ENCODE peak calls at places on chromosomes 7 and 10, in six cellular contexts. A, R, O, Q, S and J are unnamed samples.
A peak's percentile ranks its signal among the peaks of the same experiment; 100 is the strongest.

GRCh38 chr7:2637505-2638223 is 5.9 kb downstream of the TTYH3 start:
- DNase-seq in R (no peak), S (no peak), Q (no peak), A (no peak), O (no peak), J (no peak)

GRCh38 chr10:114855776-114856543 is 34.4 kb downstream of the FHIP2A start:
- DNase-seq in S (no peak), R (peak; percentile 58), Q (peak; percentile 73), O (no peak), A (peak; percentile 20), J (peak; percentile 36)

GRCh38 chr10:17644485-17644964 is 574 bp downstream of the STAM start:
- DNase-seq in R (peak; percentile 68), S (no peak), O (peak; percentile 37), A (peak; percentile 55), Q (peak; percentile 30), J (no peak)

GRCh38 chr10:73480158-73480557 is 15.7 kb downstream of the PPP3CB start:
- DNase-seq in S (no peak), O (no peak), R (peak; percentile 75), A (peak; percentile 34), Q (peak; percentile 79), J (peak; percentile 34)

GRCh38 chr7:85262891-85263290 is 76.0 kb upstream of the SEMA3D start:
- DNase-seq in S (no peak), R (no peak), Q (no peak), A (no peak), O (no peak), J (peak; percentile 39)

GRCh38 chr7:76201732-76202665 is at the start of gene SRRM3:
- DNase-seq in O (peak; percentile 85), R (peak; percentile 85), S (peak; percentile 84), A (peak; percentile 75), Q (peak; percentile 72), J (peak; percentile 89)

GRCh38 chr7:154910977-154911376 is 91.9 kb downstream of the PAXIP1 start:
- DNase-seq in S (no peak), O (no peak), R (no peak), Q (no peak), A (no peak), J (no peak)

GRCh38 chr10:99869581-99869980 is 87.1 kb downstream of the ABCC2 start:
- DNase-seq in R (no peak), A (no peak), O (no peak), Q (no peak), S (no peak), J (no peak)

GRCh38 chr10:125694874-125695273 is 11.9 kb upstream of the TEX36 start:
- DNase-seq in Q (peak; percentile 85), S (no peak), R (peak; percentile 95), A (peak; percentile 40), O (no peak), J (peak; percentile 91)

GRCh38 chr10:118721005-118721876 is 33.5 kb downstream of the CACUL1 start:
- DNase-seq in O (peak; percentile 61), R (peak; percentile 56), S (peak; percentile 25), Q (peak; percentile 62), A (peak; percentile 73), J (peak; percentile 87)

GRCh38 chr10:95133997-95134396 is 60.0 kb upstream of the ACSM6 start:
- DNase-seq in O (no peak), Q (no peak), R (no peak), A (no peak), S (no peak), J (no peak)

GRCh38 chr10:132643709-132644543 is 106.3 kb downstream of the INPP5A start:
- DNase-seq in R (no peak), Q (no peak), O (no peak), A (no peak), S (no peak), J (no peak)

GRCh38 chr10:124318811-124319210 is 99.9 kb downstream of the OAT start:
- DNase-seq in S (no peak), R (no peak), A (no peak), Q (no peak), O (no peak), J (no peak)

GRCh38 chr7:144027070-144027469 is 21.7 kb upstream of the OR2A5 start:
- DNase-seq in Q (peak; percentile 50), S (no peak), R (peak; percentile 61), O (no peak), A (peak; percentile 73), J (peak; percentile 77)

GRCh38 chr10:133161486-133162051 is 1.6 kb downstream of the KNDC1 start:
- DNase-seq in R (no peak), S (no peak), O (no peak), A (no peak), Q (no peak), J (no peak)

GRCh38 chr7:105309235-105310156 is 79.2 kb downstream of the SRPK2 start:
- DNase-seq in Q (no peak), S (no peak), A (no peak), O (peak; percentile 73), R (no peak), J (no peak)

GRCh38 chr7:29122750-29123149 is 23.6 kb downstream of the CPVL start:
- DNase-seq in Q (no peak), O (no peak), S (no peak), A (no peak), R (no peak), J (no peak)

GRCh38 chr7:42671627-42672026 is 240.2 kb downstream of the C7orf25 start:
- DNase-seq in O (no peak), A (peak; percentile 80), R (peak; percentile 85), S (no peak), Q (no peak), J (peak; percentile 82)

GRCh38 chr7:44489955-44490350 is 505 bp downstream of the NUDCD3 start:
- DNase-seq in O (no peak), S (peak; percentile 30), A (peak; percentile 39), R (peak; percentile 76), Q (peak; percentile 25), J (peak; percentile 58)

GRCh38 chr10:54470324-54470631 is 330.8 kb downstream of the PCDH15 start:
- DNase-seq in A (no peak), O (no peak), S (no peak), R (no peak), Q (no peak), J (no peak)

GRCh38 chr10:34739915-34740314 is 75.2 kb downstream of the PARD3 start:
- DNase-seq in Q (peak; percentile 91), A (peak; percentile 94), O (peak; percentile 71), S (peak; percentile 66), R (peak; percentile 73), J (peak; percentile 87)

GRCh38 chr7:76358478-76359110 is at the start of gene YWHAG:
- DNase-seq in O (no peak), A (peak; percentile 91), Q (peak; percentile 85), S (peak; percentile 67), R (peak; percentile 98), J (peak; percentile 96)

GRCh38 chr10:23525406-23525805 is 86.5 kb downstream of the OTUD1 start:
- DNase-seq in Q (peak; percentile 7), O (no peak), A (peak; percentile 61), R (peak; percentile 40), S (no peak), J (peak; percentile 48)

GRCh38 chr10:77602913-77603528 is 34.6 kb downstream of the KCNMA1 start:
- DNase-seq in Q (peak; percentile 30), R (peak; percentile 33), O (peak; percentile 29), S (no peak), A (peak; percentile 49), J (no peak)

GRCh38 chr7:131370523-131370968 is 42.9 kb downstream of the MKLN1 start:
- DNase-seq in A (peak; percentile 41), S (peak; percentile 16), Q (peak; percentile 66), R (peak; percentile 33), O (peak; percentile 34), J (peak; percentile 46)

GRCh38 chr10:3856593-3856992 is 71.6 kb upstream of the KLF6 start:
- DNase-seq in Q (no peak), S (no peak), A (no peak), R (no peak), O (no peak), J (no peak)
- H3K4me3 ChIP-seq in Q (no peak overlapping the region), S (no peak overlapping the region), A (no peak overlapping the region), R (no peak overlapping the region), O (no peak overlapping the region), J (no peak overlapping the region)

GRCh38 chr10:91613411-91614253 is 19.2 kb downstream of the PPP1R3C start:
- DNase-seq in Q (peak; percentile 98), A (peak; percentile 96), O (no peak), R (peak; percentile 97), S (no peak), J (peak; percentile 95)
- H3K9ac ChIP-seq in Q (peak overlapping the region; percentile 1), A (no peak overlapping the region), O (no peak overlapping the region), R (peak overlapping the region; percentile 72), S (no peak overlapping the region), J (peak overlapping the region; percentile 48)

GRCh38 chr7:159040146-159040545 is 104.5 kb downstream of the VIPR2 start:
- DNase-seq in S (no peak), A (no peak), Q (no peak), O (no peak), R (no peak), J (no peak)

GRCh38 chr7:159042084-159042483 is 102.6 kb downstream of the VIPR2 start:
- DNase-seq in A (no peak), O (no peak), S (no peak), Q (no peak), R (no peak), J (no peak)

GRCh38 chr7:159040912-159041711 is 103.6 kb downstream of the VIPR2 start:
- DNase-seq in O (no peak), A (no peak), Q (no peak), S (no peak), R (no peak), J (no peak)

GRCh38 chr7:159039716-159040115 is 105.0 kb downstream of the VIPR2 start:
- DNase-seq in A (no peak), R (no peak), Q (no peak), O (no peak), S (no peak), J (no peak)

GRCh38 chr7:159042639-159043101 is 102.0 kb downstream of the VIPR2 start:
- DNase-seq in R (no peak), S (no peak), Q (no peak), A (no peak), O (no peak), J (no peak)
- H3K4me1 ChIP-seq in R (no peaks in the 10 kb centered on the region), S (no peaks in the 10 kb centered on the region), Q (no peaks in the 10 kb centered on the region), A (no peaks in the 10 kb centered on the region), O (peaks cover 22% of the 10 kb centered on the region), J (peaks cover 4% of the 10 kb centered on the region)

DNA sequence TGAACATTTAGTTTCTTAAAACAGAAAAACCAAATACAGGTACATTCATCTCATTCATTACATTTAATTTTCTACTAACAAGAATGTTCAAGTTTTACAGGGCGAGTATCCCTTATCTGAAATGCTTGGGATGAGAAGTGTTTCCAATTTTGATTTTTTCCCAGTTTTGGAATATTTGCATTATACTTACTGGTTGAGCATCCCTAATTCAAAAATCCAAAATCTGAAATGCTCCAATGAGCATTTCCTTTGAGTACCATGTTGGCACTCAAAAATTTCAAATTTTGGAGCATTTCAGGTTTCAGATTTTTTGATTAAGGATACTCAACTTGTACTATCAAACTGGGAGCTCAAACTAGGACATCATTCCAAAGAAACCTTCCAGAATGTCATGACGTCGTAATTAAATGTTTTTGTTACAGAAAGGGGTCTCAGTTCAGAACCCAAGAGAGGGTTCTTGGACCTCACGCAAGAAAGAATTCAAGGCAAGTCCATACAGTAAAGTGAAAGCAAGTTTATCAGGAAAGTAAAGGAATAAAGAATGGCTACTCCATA is 90.8 kb upstream of the PIK3CG start:
- DNase-seq in A (no peak), R (no peak), O (no peak), Q (no peak), S (no peak), J (no peak)
- H3K4me3 ChIP-seq in A (no peak overlapping the region), R (no peak overlapping the region), O (no peak overlapping the region), Q (no peak overlapping the region), S (no peak overlapping the region), J (peak overlapping the region; percentile 6)